ENCODE peak calls at places on chromosomes 11 and 22, in eight cellular contexts. One of them, this sample, is unnamed.

GRCh38 chr11:66847461-66848232 is 4.4 kb downstream of the RCE1 start:
- DNase-seq in skeletal muscle cell: no peak
- DNase-seq in cardiac muscle cell: no peak
- DNase-seq in kidney tubule cell: no peak
- DNase-seq in T1000: no peak
- DNase-seq in neuronal stem cell: no peak
- DNase-seq in tibial nerve: no peak
- DNase-seq in HS-5: no peak
- DNase-seq in this sample: no peak

GRCh38 chr22:34587357-34588356 is 478.3 kb upstream of the ISX start:
- DNase-seq in skeletal muscle cell: no peak
- DNase-seq in cardiac muscle cell: peak
- DNase-seq in kidney tubule cell: peak
- DNase-seq in T1000: no peak
- DNase-seq in neuronal stem cell: no peak
- DNase-seq in tibial nerve: no peak
- DNase-seq in HS-5: no peak
- DNase-seq in this sample: no peak

GRCh38 chr22:19873960-19874306 is 19.3 kb upstream of the GNB1L start:
- DNase-seq in skeletal muscle cell: no peak
- DNase-seq in cardiac muscle cell: no peak
- DNase-seq in kidney tubule cell: no peak
- DNase-seq in T1000: no peak
- DNase-seq in neuronal stem cell: no peak
- DNase-seq in tibial nerve: no peak
- DNase-seq in HS-5: no peak
- DNase-seq in this sample: no peak

GRCh38 chr11:17405232-17406005 is 17.0 kb upstream of the KCNJ11 start:
- DNase-seq in skeletal muscle cell: no peak
- DNase-seq in cardiac muscle cell: peak
- DNase-seq in kidney tubule cell: peak
- DNase-seq in T1000: no peak
- DNase-seq in neuronal stem cell: no peak
- DNase-seq in tibial nerve: peak
- DNase-seq in HS-5: peak
- DNase-seq in this sample: no peak

GRCh38 chr11:87059596-87059995 is 21.9 kb downstream of the TMEM135 start:
- DNase-seq in skeletal muscle cell: no peak
- DNase-seq in cardiac muscle cell: no peak
- DNase-seq in kidney tubule cell: no peak
- DNase-seq in T1000: no peak
- DNase-seq in neuronal stem cell: no peak
- DNase-seq in tibial nerve: no peak
- DNase-seq in HS-5: no peak
- DNase-seq in this sample: no peak

GRCh38 chr22:20885017-20885556 is 26.3 kb downstream of the SNAP29 start:
- DNase-seq in skeletal muscle cell: no peak
- DNase-seq in cardiac muscle cell: no peak
- DNase-seq in kidney tubule cell: no peak
- DNase-seq in T1000: no peak
- DNase-seq in neuronal stem cell: no peak
- DNase-seq in tibial nerve: no peak
- DNase-seq in HS-5: no peak
- DNase-seq in this sample: no peak

GRCh38 chr22:42814215-42814614 is 42.9 kb downstream of the ARFGAP3 start:
- DNase-seq in skeletal muscle cell: no peak
- DNase-seq in cardiac muscle cell: no peak
- DNase-seq in kidney tubule cell: no peak
- DNase-seq in T1000: no peak
- DNase-seq in neuronal stem cell: no peak
- DNase-seq in tibial nerve: no peak
- DNase-seq in HS-5: no peak
- DNase-seq in this sample: no peak

GRCh38 chr22:44422742-44423370 is 75.2 kb downstream of the RTL6 start:
- DNase-seq in skeletal muscle cell: no peak
- DNase-seq in cardiac muscle cell: no peak
- DNase-seq in kidney tubule cell: no peak
- DNase-seq in T1000: no peak
- DNase-seq in neuronal stem cell: no peak
- DNase-seq in tibial nerve: no peak
- DNase-seq in HS-5: no peak
- DNase-seq in this sample: no peak

GRCh38 chr11:113385749-113386148 is 1.8 kb upstream of the ANKK1 start:
- DNase-seq in skeletal muscle cell: no peak
- DNase-seq in cardiac muscle cell: no peak
- DNase-seq in kidney tubule cell: no peak
- DNase-seq in T1000: no peak
- DNase-seq in neuronal stem cell: no peak
- DNase-seq in tibial nerve: no peak
- DNase-seq in HS-5: no peak
- DNase-seq in this sample: no peak

GRCh38 chr11:131987703-131988102 is 617.3 kb downstream of the NTM start:
- DNase-seq in skeletal muscle cell: no peak
- DNase-seq in cardiac muscle cell: no peak
- DNase-seq in kidney tubule cell: peak
- DNase-seq in T1000: no peak
- DNase-seq in neuronal stem cell: no peak
- DNase-seq in tibial nerve: no peak
- DNase-seq in HS-5: no peak
- DNase-seq in this sample: no peak

GRCh38 chr11:16775604-16776283 is 37.3 kb downstream of the C11orf58 start:
- DNase-seq in skeletal muscle cell: no peak
- DNase-seq in cardiac muscle cell: no peak
- DNase-seq in kidney tubule cell: no peak
- DNase-seq in T1000: no peak
- DNase-seq in neuronal stem cell: no peak
- DNase-seq in tibial nerve: no peak
- DNase-seq in HS-5: no peak
- DNase-seq in this sample: no peak

GRCh38 chr11:71170619-71171018 is 81.8 kb downstream of the SHANK2 start:
- DNase-seq in skeletal muscle cell: no peak
- DNase-seq in cardiac muscle cell: no peak
- DNase-seq in kidney tubule cell: no peak
- DNase-seq in T1000: no peak
- DNase-seq in neuronal stem cell: no peak
- DNase-seq in tibial nerve: no peak
- DNase-seq in HS-5: no peak
- DNase-seq in this sample: no peak

GRCh38 chr22:23065069-23065451 is 5.3 kb upstream of the GNAZ start:
- DNase-seq in skeletal muscle cell: no peak
- DNase-seq in cardiac muscle cell: no peak
- DNase-seq in kidney tubule cell: no peak
- DNase-seq in T1000: no peak
- DNase-seq in neuronal stem cell: no peak
- DNase-seq in tibial nerve: no peak
- DNase-seq in HS-5: no peak
- DNase-seq in this sample: no peak

GRCh38 chr11:119743041-119743440 is 14.0 kb upstream of the NECTIN1 start:
- DNase-seq in skeletal muscle cell: no peak
- DNase-seq in cardiac muscle cell: no peak
- DNase-seq in kidney tubule cell: no peak
- DNase-seq in T1000: no peak
- DNase-seq in neuronal stem cell: no peak
- DNase-seq in tibial nerve: no peak
- DNase-seq in HS-5: no peak
- DNase-seq in this sample: no peak

GRCh38 chr22:38698407-38699094 is 2.2 kb downstream of the JOSD1 start:
- DNase-seq in skeletal muscle cell: no peak
- DNase-seq in cardiac muscle cell: no peak
- DNase-seq in kidney tubule cell: no peak
- DNase-seq in T1000: no peak
- DNase-seq in neuronal stem cell: no peak
- DNase-seq in tibial nerve: no peak
- DNase-seq in HS-5: no peak
- DNase-seq in this sample: no peak

GRCh38 chr22:42287174-42287890 is 16.9 kb upstream of the TCF20 start:
- DNase-seq in skeletal muscle cell: no peak
- DNase-seq in cardiac muscle cell: no peak
- DNase-seq in kidney tubule cell: no peak
- DNase-seq in T1000: no peak
- DNase-seq in neuronal stem cell: no peak
- DNase-seq in tibial nerve: no peak
- DNase-seq in HS-5: no peak
- DNase-seq in this sample: no peak

GRCh38 chr22:22907551-22908494 is 20.2 kb downstream of the IGLL5 start:
- DNase-seq in skeletal muscle cell: no peak
- DNase-seq in cardiac muscle cell: no peak
- DNase-seq in kidney tubule cell: no peak
- DNase-seq in T1000: no peak
- DNase-seq in neuronal stem cell: no peak
- DNase-seq in tibial nerve: no peak
- DNase-seq in HS-5: no peak
- DNase-seq in this sample: no peak

GRCh38 chr11:2740275-2740940 is 40.6 kb upstream of the KCNQ1OT1 start:
- DNase-seq in skeletal muscle cell: no peak
- DNase-seq in cardiac muscle cell: no peak
- DNase-seq in kidney tubule cell: no peak
- DNase-seq in T1000: no peak
- DNase-seq in neuronal stem cell: no peak
- DNase-seq in tibial nerve: no peak
- DNase-seq in HS-5: no peak
- DNase-seq in this sample: no peak

GRCh38 chr22:32904044-32904443 is 102.5 kb downstream of the TIMP3 start:
- DNase-seq in skeletal muscle cell: no peak
- DNase-seq in cardiac muscle cell: peak
- DNase-seq in kidney tubule cell: peak
- DNase-seq in T1000: no peak
- DNase-seq in neuronal stem cell: peak
- DNase-seq in tibial nerve: peak
- DNase-seq in HS-5: no peak
- DNase-seq in this sample: peak

This sample was measured in germinal center.